ENCODE peak calls at places on chromosomes 11 and 22, in five cellular contexts. R is GM12865, K is IMR-90, Q is mammary epithelial cell, Y is psoas muscle. H is an unnamed sample.

GRCh38 chr11:19327280-19327679 is 86.5 kb upstream of the E2F8 start:
- DNase-seq in R (no peak), K (no peak), Q (no peak), Y (no peak), H (no peak)

GRCh38 chr22:46238541-46238940 is 11.6 kb downstream of the CDPF1 start:
- DNase-seq in R (no peak), K (no peak), Q (no peak), Y (no peak), H (no peak)

GRCh38 chr11:7775689-7776088 is 21.1 kb downstream of the OR5P2 start:
- DNase-seq in R (no peak), K (no peak), Q (no peak), Y (no peak), H (no peak)

GRCh38 chr22:27507935-27508504 is 293.5 kb downstream of the MN1 start:
- DNase-seq in R (no peak), K (peak), Q (peak), Y (no peak), H (peak)

GRCh38 chr11:31783264-31783663 is 27.9 kb downstream of the PAX6 start:
- DNase-seq in R (no peak), K (no peak), Q (no peak), Y (no peak), H (no peak)

GRCh38 chr11:32659672-32660071 is 76.0 kb downstream of the EIF3M start:
- DNase-seq in R (no peak), K (no peak), Q (peak), Y (no peak), H (no peak)

GRCh38 chr11:67983916-67984315 is 20.0 kb downstream of the UNC93B1 start:
- DNase-seq in R (no peak), K (no peak), Q (no peak), Y (no peak), H (no peak)

GRCh38 chr11:59756845-59757244 is 1.7 kb downstream of the STX3 start:
- DNase-seq in R (no peak), K (peak), Q (peak), Y (no peak), H (peak)

GRCh38 chr22:47129902-47130301 is 367.5 kb downstream of the TBC1D22A start:
- DNase-seq in R (no peak), K (no peak), Q (peak), Y (no peak), H (no peak)

GRCh38 chr22:36116127-36116526 is 44.4 kb downstream of the APOL3 start:
- DNase-seq in R (no peak), K (no peak), Q (no peak), Y (no peak), H (no peak)

GRCh38 chr11:66867425-66868040 is 10.7 kb downstream of the LRFN4 start:
- DNase-seq in R (no peak), K (no peak), Q (no peak), Y (no peak), H (no peak)

GRCh38 chr11:66869471-66869870 is 12.6 kb downstream of the LRFN4 start:
- DNase-seq in R (no peak), K (no peak), Q (no peak), Y (no peak), H (no peak)

GRCh38 chr11:66868082-66868725 is 11.3 kb downstream of the LRFN4 start:
- DNase-seq in R (no peak), K (no peak), Q (no peak), Y (no peak), H (no peak)

GRCh38 chr11:66870131-66870530 is 13.3 kb downstream of the LRFN4 start:
- DNase-seq in R (no peak), K (no peak), Q (no peak), Y (no peak), H (no peak)

DNA sequence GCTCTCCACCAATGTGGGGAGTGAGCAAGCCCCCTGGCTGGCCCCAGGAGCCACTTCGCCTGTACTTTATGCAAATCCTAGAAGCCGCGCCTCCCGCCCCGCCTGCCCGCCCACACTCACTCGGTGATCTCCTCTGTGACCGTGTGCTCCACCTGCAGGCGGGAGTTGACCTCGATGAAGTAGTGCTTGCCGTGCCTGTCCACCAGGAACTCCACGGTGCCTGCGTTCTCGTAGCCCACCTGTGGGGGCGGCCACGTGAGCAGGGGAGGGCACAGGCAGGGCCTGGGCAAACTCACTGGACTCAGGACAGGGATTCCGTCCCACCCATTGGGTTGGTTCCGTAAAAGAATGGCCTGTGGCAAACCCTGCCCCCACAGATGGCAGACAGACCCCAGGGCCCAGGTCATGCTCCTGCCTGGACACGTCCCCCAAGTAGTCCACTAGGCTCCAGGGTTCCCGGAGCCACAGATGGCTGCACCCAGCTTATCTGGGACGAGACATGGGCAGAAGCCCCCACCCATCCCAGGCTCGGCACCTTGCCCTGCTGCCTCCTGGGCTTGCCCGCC is 11.9 kb downstream of the LRFN4 start:
- DNase-seq in R (peak), K (no peak), Q (peak), Y (no peak), H (no peak)
- TF ChIP-seq CTCF in R (peak), K (no peak), Q (peak), Y (no peak), H (no peak)

GRCh38 chr11:35525501-35526175 is at the start of gene PAMR1:
- DNase-seq in R (no peak), K (peak), Q (peak), Y (peak), H (peak)

GRCh38 chr11:35523861-35524260 is 1.6 kb downstream of the PAMR1 start:
- DNase-seq in R (no peak), K (no peak), Q (no peak), Y (no peak), H (no peak)

GRCh38 chr11:35526370-35526792 is 965 bp upstream of the PAMR1 start:
- DNase-seq in R (no peak), K (peak), Q (peak), Y (no peak), H (peak)

GRCh38 chr11:35523351-35523768 is 2.1 kb downstream of the PAMR1 start:
- DNase-seq in R (no peak), K (peak), Q (no peak), Y (no peak), H (peak)

DNA sequence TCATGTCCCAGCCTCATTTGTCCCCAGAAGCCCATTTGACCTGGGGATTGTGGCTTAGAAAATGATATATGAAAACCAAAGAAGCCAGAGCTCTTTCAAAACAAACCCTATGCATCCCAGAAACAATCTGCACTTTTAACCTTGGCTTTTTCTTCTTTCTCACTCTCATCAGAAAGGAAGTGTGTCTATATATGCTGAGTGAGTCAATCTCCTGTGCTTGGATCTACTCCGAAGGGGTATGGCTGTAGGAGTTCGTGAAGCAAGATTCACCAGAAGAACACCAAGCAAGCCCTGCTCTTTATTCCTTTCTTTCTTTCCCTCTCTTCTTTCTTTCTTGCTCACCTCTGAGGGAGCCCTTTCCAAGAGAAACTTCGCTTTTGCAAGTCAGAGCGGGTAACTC is 636 bp downstream of the PAMR1 start:
- DNase-seq in R (no peak), K (peak), Q (peak), Y (no peak), H (peak)
- H3K4me3 ChIP-seq in R (no peak), K (peak), Q (peak), Y (peak), H (peak)

GRCh38 chr22:23386245-23386631 is 193.9 kb downstream of the IGLL1 start:
- DNase-seq in R (no peak), K (no peak), Q (no peak), Y (no peak), H (no peak)
- TF ChIP-seq CTCF in R (no peak), K (no peak), Q (no peak), Y (peak), H (no peak)

GRCh38 chr11:73310661-73311393 is 2.8 kb downstream of the ARHGEF17 start:
- DNase-seq in R (no peak), K (no peak), Q (no peak), Y (no peak), H (no peak)

GRCh38 chr11:73312806-73313403 is 4.8 kb downstream of the ARHGEF17 start:
- DNase-seq in R (no peak), K (peak), Q (no peak), Y (no peak), H (no peak)

GRCh38 chr11:73312036-73312435 is 4.0 kb downstream of the ARHGEF17 start:
- DNase-seq in R (no peak), K (no peak), Q (no peak), Y (no peak), H (no peak)

GRCh38 chr11:73310076-73310475 is 2.0 kb downstream of the ARHGEF17 start:
- DNase-seq in R (no peak), K (no peak), Q (no peak), Y (no peak), H (no peak)

DNA sequence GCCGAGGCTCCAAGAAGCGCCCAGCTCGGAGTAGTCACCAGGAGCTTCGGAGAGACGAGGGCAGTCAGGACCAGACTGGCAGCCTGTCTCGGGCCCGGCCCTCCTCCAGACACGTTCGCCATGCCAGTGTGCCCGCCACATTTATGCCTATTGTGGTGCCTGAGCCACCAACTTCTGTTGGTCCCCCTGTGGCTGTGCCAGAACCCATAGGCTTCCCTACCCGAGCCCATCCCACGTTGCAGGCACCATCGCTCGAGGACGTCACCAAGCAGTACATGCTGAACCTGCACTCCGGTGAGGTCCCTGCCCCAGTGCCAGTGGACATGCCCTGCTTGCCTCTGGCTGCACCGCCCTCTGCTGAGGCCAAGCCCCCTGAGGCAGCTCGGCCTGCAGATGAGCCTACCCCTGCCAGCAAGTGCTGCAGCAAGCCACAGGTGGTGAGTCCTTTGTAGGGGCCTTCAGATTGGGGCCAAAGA is 3.4 kb downstream of the ARHGEF17 start:
- DNase-seq in R (no peak), K (no peak), Q (no peak), Y (no peak), H (no peak)
- H3K4me3 ChIP-seq in R (peak), K (peak), Q (peak), Y (peak), H (peak)

GRCh38 chr11:37946155-37946766 is 1348.2 kb upstream of the RAG2 start:
- DNase-seq in R (peak), K (peak), Q (peak), Y (no peak), H (peak)
- TF ChIP-seq CTCF in R (peak), K (peak), Q (peak), Y (peak), H (peak)

H was measured in cardiac fibroblast.